ENCODE peak calls at places on chromosomes 13 and 19, in six cellular contexts. B, J, I, Q, E and V are unnamed samples.
A peak's percentile ranks its signal among the peaks of the same experiment; 100 is the strongest.

GRCh38 chr13:76882431-76882830 is 3.8 kb downstream of the KCTD12 start:
- DNase-seq in B (no peak), J (peak; percentile 44), I (peak; percentile 89), Q (no peak), E (peak; percentile 9), V (no peak)

GRCh38 chr13:102922184-102922583 is 76.4 kb downstream of the ERCC5 start:
- DNase-seq in B (no peak), J (no peak), I (no peak), Q (no peak), E (no peak), V (no peak)

GRCh38 chr19:19552811-19553210 is 14.7 kb downstream of the CILP2 start:
- DNase-seq in B (peak; percentile 77), J (no peak), I (peak; percentile 45), Q (peak; percentile 65), E (no peak), V (peak; percentile 71)

GRCh38 chr19:19537321-19538048 is 580 bp upstream of the CILP2 start:
- DNase-seq in B (no peak), J (no peak), I (no peak), Q (no peak), E (no peak), V (peak; percentile 71)

GRCh38 chr19:38717051-38717450 is 27.2 kb downstream of the CAPN12 start:
- DNase-seq in B (no peak), J (no peak), I (no peak), Q (no peak), E (no peak), V (no peak)

GRCh38 chr13:46654956-46655726 is 102.2 kb downstream of the LRCH1 start:
- DNase-seq in B (no peak), J (no peak), I (no peak), Q (no peak), E (no peak), V (no peak)

GRCh38 chr13:74128171-74128767 is 5.9 kb downstream of the KLF12 start:
- DNase-seq in B (no peak), J (no peak), I (no peak), Q (no peak), E (no peak), V (no peak)

GRCh38 chr13:21671793-21672680 is 1.2 kb downstream of the FGF9 start:
- DNase-seq in B (no peak), J (no peak), I (no peak), Q (peak; percentile 18), E (no peak), V (peak; percentile 29)

GRCh38 chr13:97905517-97905916 is 48.0 kb upstream of the IPO5 start:
- DNase-seq in B (no peak), J (no peak), I (no peak), Q (no peak), E (no peak), V (no peak)

GRCh38 chr19:676343-677105 is at the start of gene FSTL3:
- DNase-seq in B (no peak), J (no peak), I (no peak), Q (peak; percentile 52), E (no peak), V (no peak)

GRCh38 chr19:5808120-5808816 is 3.4 kb downstream of the NRTN start:
- DNase-seq in B (no peak), J (no peak), I (no peak), Q (no peak), E (no peak), V (no peak)

GRCh38 chr13:110185696-110186095 is 121.3 kb downstream of the COL4A1 start:
- DNase-seq in B (no peak), J (no peak), I (no peak), Q (no peak), E (no peak), V (no peak)

GRCh38 chr19:43525836-43526771 is 897 bp downstream of the ETHE1 start:
- DNase-seq in B (peak; percentile 34), J (peak; percentile 42), I (peak; percentile 45), Q (peak; percentile 45), E (no peak), V (no peak)

GRCh38 chr19:56015756-56016155 is 29.2 kb downstream of the NLRP5 start:
- DNase-seq in B (no peak), J (no peak), I (no peak), Q (peak; percentile 9), E (no peak), V (no peak)

GRCh38 chr13:32938907-32939306 is 77.3 kb upstream of the KL start:
- DNase-seq in B (no peak), J (no peak), I (no peak), Q (no peak), E (no peak), V (no peak)

GRCh38 chr19:46678110-46678732 is 17.2 kb upstream of the DACT3 start:
- DNase-seq in B (peak; percentile 31), J (no peak), I (no peak), Q (peak; percentile 46), E (peak; percentile 66), V (peak; percentile 71)

GRCh38 chr19:40465025-40465780 is at the start of gene BLVRB:
- DNase-seq in B (no peak), J (peak; percentile 73), I (peak; percentile 92), Q (no peak), E (no peak), V (no peak)

GRCh38 chr19:38678217-38678890 is 30.9 kb downstream of the ACTN4 start:
- DNase-seq in B (no peak), J (no peak), I (no peak), Q (no peak), E (no peak), V (no peak)

GRCh38 chr19:51473009-51473707 is 5.2 kb upstream of the CEACAM18 start:
- DNase-seq in B (peak; percentile 84), J (peak; percentile 76), I (peak; percentile 89), Q (peak; percentile 78), E (no peak), V (peak; percentile 80)

DNA sequence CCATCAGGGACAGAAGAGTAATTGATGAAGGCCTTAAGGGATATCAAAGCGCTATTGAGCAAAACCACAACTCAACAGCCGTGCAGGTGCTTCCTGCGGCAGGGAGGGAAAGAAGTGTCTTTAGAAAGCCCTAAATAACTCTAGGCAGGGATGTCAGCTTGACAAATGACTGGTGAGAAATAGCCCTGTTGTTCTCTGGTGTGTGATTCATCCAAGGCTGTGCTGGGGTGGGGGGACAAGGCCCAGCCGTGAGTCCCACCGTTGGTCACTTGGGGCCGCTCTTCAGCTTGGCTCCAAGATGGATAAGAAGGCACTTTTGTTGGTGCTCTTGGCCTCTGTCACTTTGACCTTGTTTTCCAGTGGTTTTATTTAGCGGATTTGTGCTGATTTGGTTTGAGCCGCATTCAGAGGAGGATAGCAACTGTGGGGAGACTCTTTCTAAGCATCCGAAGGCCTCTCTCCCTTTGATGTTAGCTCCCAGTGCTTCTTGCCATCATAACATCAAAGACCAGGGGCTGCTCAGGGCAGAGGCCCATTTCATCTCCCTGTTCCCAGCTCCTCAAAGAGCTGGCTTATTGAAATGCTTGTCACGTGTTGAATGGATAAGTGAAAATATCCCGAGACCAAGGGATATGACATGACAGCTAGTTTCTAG is 130.3 kb upstream of the SERP2 start:
- DNase-seq in B (peak; percentile 62), J (no peak), I (peak; percentile 20), Q (peak; percentile 59), E (peak; percentile 54), V (peak; percentile 16)
- TF ChIP-seq CTCF in B (peak; percentile 37), J (no peak), I (no peak), Q (peak; percentile 54), E (peak; percentile 66), V (peak; percentile 69)

DNA sequence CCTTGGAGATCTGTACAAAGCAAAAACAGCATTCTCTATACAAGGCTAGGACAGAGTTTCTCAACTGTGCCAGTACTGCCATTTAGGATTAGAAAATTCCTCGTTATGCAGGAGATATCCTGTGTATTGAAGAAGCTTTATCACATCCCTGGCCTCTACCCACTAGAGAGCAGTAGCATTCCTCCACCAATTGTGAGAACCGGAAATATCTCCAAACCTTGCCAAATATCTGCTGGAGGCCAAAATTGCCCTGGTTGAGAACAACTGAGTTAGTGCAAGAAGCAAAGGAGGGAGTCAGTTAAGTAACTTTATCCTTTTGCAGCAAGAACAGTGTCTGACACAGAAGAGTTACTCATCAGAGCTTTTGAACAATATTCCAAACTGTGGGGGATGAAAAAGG is 16.2 kb upstream of the FREM2 start:
- DNase-seq in B (no peak), J (no peak), I (no peak), Q (no peak), E (no peak), V (no peak)
- TF ChIP-seq CTCF in B (no peak), J (no peak), I (no peak), Q (no peak), E (no peak), V (no peak)

GRCh38 chr13:51223284-51224270 is 1.4 kb downstream of the FAM124A start:
- DNase-seq in B (peak; percentile 9), J (no peak), I (no peak), Q (peak; percentile 74), E (no peak), V (no peak)

GRCh38 chr13:51221108-51221507 is 1.1 kb upstream of the FAM124A start:
- DNase-seq in B (no peak), J (no peak), I (no peak), Q (no peak), E (no peak), V (no peak)

GRCh38 chr13:51220706-51221105 is 1.5 kb upstream of the FAM124A start:
- DNase-seq in B (no peak), J (no peak), I (no peak), Q (no peak), E (no peak), V (no peak)

GRCh38 chr13:51221674-51222509 is at the start of gene FAM124A:
- DNase-seq in B (peak; percentile 71), J (peak; percentile 38), I (peak; percentile 32), Q (peak; percentile 91), E (peak; percentile 45), V (peak; percentile 71)

DNA sequence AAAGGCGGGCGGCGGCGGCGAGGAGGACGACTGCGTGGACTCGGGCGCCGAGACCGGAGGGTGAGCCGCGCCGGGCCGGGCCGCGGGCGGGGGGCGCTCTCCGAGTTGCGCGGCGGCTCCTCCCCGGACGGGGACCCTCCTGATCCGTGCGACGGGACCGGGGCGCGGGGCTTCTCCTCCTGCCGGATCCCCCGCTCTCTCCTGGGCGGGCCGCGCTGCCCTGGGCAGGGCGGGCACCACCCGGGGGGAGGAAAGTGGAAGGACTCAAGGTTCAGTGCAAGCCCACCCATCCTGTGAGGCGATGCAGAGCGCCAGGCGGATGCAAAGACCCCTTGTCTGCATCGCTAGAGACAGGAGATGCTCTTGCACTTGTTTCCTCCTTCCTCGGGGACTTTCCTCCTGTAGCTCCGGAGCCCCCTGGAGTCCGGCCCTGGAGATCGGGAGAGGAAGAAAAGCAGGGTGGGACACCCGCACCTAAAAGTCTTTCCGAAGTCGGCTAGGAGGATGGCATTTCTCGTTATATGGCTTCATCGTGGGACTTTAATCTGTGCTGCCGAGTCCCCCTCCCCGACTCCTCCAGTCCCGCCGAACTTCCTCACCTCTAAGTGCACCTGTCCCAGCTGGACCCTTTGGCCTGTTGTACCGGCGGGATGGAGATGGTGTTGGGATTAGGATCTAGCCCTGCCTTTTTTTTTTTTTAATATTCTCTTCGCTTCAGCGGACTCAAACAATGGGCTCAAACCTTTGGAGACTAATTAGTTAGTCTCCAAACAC is 499 bp downstream of the FAM124A start:
- DNase-seq in B (peak; percentile 31), J (no peak), I (no peak), Q (peak; percentile 69), E (peak; percentile 4), V (no peak)
- TF ChIP-seq CTCF in B (no peak), J (no peak), I (no peak), Q (no peak), E (no peak), V (no peak)

DNA sequence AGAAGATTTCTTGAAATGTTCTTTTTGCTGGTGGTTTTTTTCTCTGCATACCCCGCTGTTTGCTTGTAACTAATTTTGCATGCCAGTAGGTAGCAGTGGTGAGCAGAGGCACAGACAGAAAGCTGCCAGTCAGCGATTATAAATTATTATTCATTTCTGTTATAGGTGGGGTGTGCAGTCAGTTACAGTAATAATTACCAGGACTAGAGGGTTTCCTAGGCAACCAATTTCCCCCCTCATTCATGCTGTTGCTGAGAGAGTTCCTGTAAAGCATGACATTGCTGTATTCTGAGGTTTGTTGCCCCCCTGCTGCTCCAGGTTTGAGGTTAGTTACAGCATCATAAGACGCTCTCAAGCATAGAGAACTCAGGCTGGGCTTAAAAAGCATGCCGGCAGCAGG is 104.5 kb downstream of the URI1 start:
- DNase-seq in B (no peak), J (no peak), I (no peak), Q (peak; percentile 44), E (peak; percentile 64), V (peak; percentile 45)
- TF ChIP-seq CTCF in B (no peak), J (no peak), I (no peak), Q (peak; percentile 70), E (peak; percentile 55), V (peak; percentile 66)